ENCODE peak calls at places on chromosome 11, in ten cellular contexts. O is BE2C; N is GM06990; X is CD4-positive, alpha-beta T cell; V is PC-9; M is NCI-H1092; G is GM13976; U is RWPE1; J is posterior cingulate gyrus; B is NAMALWA. E is an unnamed sample.

GRCh38 chr11:58508005-58508404 is at the start of gene OR5B21:
- DNase-seq in O (no peak), N (no peak), X (no peak), V (no peak), M (no peak), G (no peak), U (no peak), J (no peak), B (no peak), E (no peak)

GRCh38 chr11:13929551-13929950 is 33.0 kb upstream of the SPON1 start:
- DNase-seq in O (no peak), N (no peak), X (no peak), V (no peak), M (no peak), G (no peak), U (no peak), J (no peak), B (no peak), E (no peak)

GRCh38 chr11:119910650-119911049 is 181.7 kb upstream of the NECTIN1 start:
- DNase-seq in O (no peak), N (no peak), X (no peak), V (no peak), M (no peak), G (no peak), U (no peak), J (no peak), B (no peak), E (no peak)

GRCh38 chr11:47276923-47277322 is 7.0 kb downstream of the MADD start:
- DNase-seq in O (no peak), N (no peak), X (no peak), V (peak; percentile 28), M (no peak), G (no peak), U (no peak), J (no peak), B (no peak), E (no peak)

GRCh38 chr11:44223261-44223660 is 86.7 kb downstream of the ALX4 start:
- DNase-seq in O (no peak), N (no peak), X (no peak), V (no peak), M (no peak), G (no peak), U (no peak), J (no peak), B (no peak), E (no peak)

GRCh38 chr11:14672635-14673034 is 29.0 kb downstream of the PDE3B start:
- DNase-seq in O (no peak), N (no peak), X (no peak), V (no peak), M (no peak), G (no peak), U (peak; percentile 75), J (no peak), B (no peak), E (no peak)

GRCh38 chr11:38345286-38345685 is 1747.2 kb upstream of the RAG2 start:
- DNase-seq in O (no peak), N (no peak), X (no peak), V (peak; percentile 86), M (no peak), G (no peak), U (peak; percentile 18), J (no peak), B (no peak), E (no peak)

GRCh38 chr11:36196476-36197099 is 92.6 kb downstream of the COMMD9 start:
- DNase-seq in O (peak; percentile 43), N (no peak), X (no peak), V (no peak), M (no peak), G (no peak), U (no peak), J (no peak), B (no peak), E (no peak)

GRCh38 chr11:64996710-64997380 is at the start of gene BATF2:
- DNase-seq in O (peak; percentile 61), N (no peak), X (no peak), V (peak; percentile 62), M (peak; percentile 61), G (peak; percentile 72), U (peak; percentile 60), J (peak; percentile 64), B (peak; percentile 47), E (no peak)

GRCh38 chr11:125270106-125270505 is 105.6 kb downstream of the PKNOX2 start:
- DNase-seq in O (no peak), N (no peak), X (no peak), V (no peak), M (no peak), G (no peak), U (no peak), J (no peak), B (no peak), E (no peak)

GRCh38 chr11:3132831-3133455 is 32.2 kb downstream of the OSBPL5 start:
- DNase-seq in O (peak; percentile 3), N (no peak), X (no peak), V (no peak), M (no peak), G (no peak), U (no peak), J (no peak), B (no peak), E (no peak)

GRCh38 chr11:3614742-3615171 is 27.0 kb downstream of the ART5 start:
- DNase-seq in O (no peak), N (no peak), X (peak; percentile 9), V (no peak), M (no peak), G (peak; percentile 58), U (no peak), J (no peak), B (no peak), E (peak; percentile 68)

GRCh38 chr11:118170892-118171273 is 5.6 kb downstream of the SCN2B start:
- DNase-seq in O (no peak), N (no peak), X (no peak), V (no peak), M (no peak), G (no peak), U (no peak), J (no peak), B (no peak), E (no peak)

GRCh38 chr11:13314676-13315394 is 37.2 kb downstream of the BMAL1 start:
- DNase-seq in O (no peak), N (no peak), X (no peak), V (no peak), M (no peak), G (no peak), U (no peak), J (no peak), B (no peak), E (no peak)